ENCODE peak calls at places on chromosome 17, in seven cellular contexts. N is EH; D is LHCN-M2; Q is right atrium auricular region; F is nucleus accumbens; Z is GM12892; B is effector memory CD4-positive, alpha-beta T cell. H is an unnamed sample.

GRCh38 chr17:43849116-43849515 is 2.1 kb downstream of the CD300LG start:
- DNase-seq in N (no peak), D (no peak), Q (no peak), F (no peak), Z (no peak), B (no peak), H (no peak)

GRCh38 chr17:37490638-37491614 is 1.2 kb downstream of the DUSP14 start:
- DNase-seq in N (peak), D (peak), Q (peak), F (peak), Z (no peak), B (no peak), H (peak)

GRCh38 chr17:80773243-80773991 is 218.2 kb upstream of the CHMP6 start:
- DNase-seq in N (peak), D (no peak), Q (no peak), F (peak), Z (no peak), B (no peak), H (no peak)

GRCh38 chr17:80866050-80866793 is 125.4 kb upstream of the CHMP6 start:
- DNase-seq in N (peak), D (peak), Q (peak), F (peak), Z (no peak), B (peak), H (peak)

GRCh38 chr17:7004398-7005253 is 7.8 kb upstream of the RNASEK start:
- DNase-seq in N (peak), D (peak), Q (no peak), F (no peak), Z (no peak), B (no peak), H (peak)

GRCh38 chr17:73645050-73645871 is 1.0 kb upstream of the SDK2 start:
- DNase-seq in N (peak), D (no peak), Q (no peak), F (peak), Z (no peak), B (no peak), H (peak)

GRCh38 chr17:8072727-8073461 is 14.6 kb downstream of the ALOX12B start:
- DNase-seq in N (peak), D (no peak), Q (no peak), F (no peak), Z (no peak), B (no peak), H (no peak)

GRCh38 chr17:35433075-35433894 is 985 bp upstream of the SLFN12 start:
- DNase-seq in N (peak), D (peak), Q (peak), F (no peak), Z (peak), B (peak), H (peak)

GRCh38 chr17:73399056-73399455 is 87.3 kb upstream of the CDC42EP4 start:
- DNase-seq in N (no peak), D (no peak), Q (no peak), F (no peak), Z (no peak), B (no peak), H (no peak)

GRCh38 chr17:12637015-12637414 is 28.7 kb upstream of the MYOCD start:
- DNase-seq in N (peak), D (peak), Q (no peak), F (no peak), Z (no peak), B (no peak), H (peak)

GRCh38 chr17:2101448-2102257 is 46.8 kb downstream of the HIC1 start:
- DNase-seq in N (peak), D (no peak), Q (no peak), F (no peak), Z (no peak), B (peak), H (peak)

GRCh38 chr17:17580662-17581470 is 10.6 kb downstream of the PEMT start:
- DNase-seq in N (peak), D (no peak), Q (no peak), F (no peak), Z (no peak), B (no peak), H (peak)

GRCh38 chr17:72683506-72684404 is 408.7 kb downstream of the SLC39A11 start:
- DNase-seq in N (peak), D (peak), Q (no peak), F (no peak), Z (no peak), B (no peak), H (peak)

GRCh38 chr17:68682913-68683312 is 81.7 kb upstream of the FAM20A start:
- DNase-seq in N (no peak), D (no peak), Q (no peak), F (no peak), Z (no peak), B (no peak), H (no peak)

GRCh38 chr17:16439303-16439791 is 24.0 kb downstream of the TRPV2 start:
- DNase-seq in N (peak), D (no peak), Q (no peak), F (no peak), Z (no peak), B (no peak), H (peak)

GRCh38 chr17:50146230-50146926 is 4.1 kb downstream of the PPP1R9B start:
- DNase-seq in N (no peak), D (no peak), Q (no peak), F (peak), Z (no peak), B (no peak), H (no peak)

GRCh38 chr17:27985736-27986394 is 56.6 kb upstream of the NLK start:
- DNase-seq in N (no peak), D (no peak), Q (no peak), F (no peak), Z (no peak), B (no peak), H (no peak)

GRCh38 chr17:35373984-35374765 is 754 bp upstream of the SLFN11 start:
- DNase-seq in N (peak), D (peak), Q (peak), F (peak), Z (peak), B (peak), H (peak)

GRCh38 chr17:51362818-51363598 is 102.7 kb downstream of the UTP18 start:
- DNase-seq in N (no peak), D (peak), Q (no peak), F (peak), Z (no peak), B (no peak), H (peak)

GRCh38 chr17:8826808-8827435 is 27.8 kb upstream of the MFSD6L start:
- DNase-seq in N (no peak), D (no peak), Q (peak), F (no peak), Z (no peak), B (no peak), H (no peak)

GRCh38 chr17:13931752-13932477 is 137.4 kb upstream of the COX10 start:
- DNase-seq in N (peak), D (peak), Q (peak), F (peak), Z (no peak), B (no peak), H (no peak)

GRCh38 chr17:82239401-82239925 is 10.6 kb downstream of the SLC16A3 start:
- DNase-seq in N (peak), D (peak), Q (no peak), F (no peak), Z (no peak), B (no peak), H (no peak)

GRCh38 chr17:44396946-44397345 is 7.5 kb upstream of the ITGA2B start:
- DNase-seq in N (no peak), D (no peak), Q (no peak), F (no peak), Z (no peak), B (no peak), H (no peak)

GRCh38 chr17:72402727-72403210 is 281.9 kb downstream of the SOX9 start:
- DNase-seq in N (no peak), D (no peak), Q (no peak), F (no peak), Z (no peak), B (no peak), H (no peak)

GRCh38 chr17:77660524-77660923 is 298.0 kb upstream of the TNRC6C start:
- DNase-seq in N (no peak), D (no peak), Q (no peak), F (no peak), Z (no peak), B (no peak), H (no peak)

GRCh38 chr17:59026176-59026939 is 80.3 kb downstream of the TRIM37 start:
- DNase-seq in N (no peak), D (no peak), Q (no peak), F (no peak), Z (no peak), B (no peak), H (no peak)

GRCh38 chr17:61399131-61400057 is at the start of gene TBX2:
- DNase-seq in N (peak), D (peak), Q (peak), F (no peak), Z (no peak), B (no peak), H (peak)

GRCh38 chr17:8387914-8388651 is 5.1 kb upstream of the RPL26 start:
- DNase-seq in N (no peak), D (no peak), Q (no peak), F (no peak), Z (no peak), B (no peak), H (no peak)

GRCh38 chr17:57481901-57482300 is 225.6 kb downstream of the MSI2 start:
- DNase-seq in N (peak), D (peak), Q (peak), F (no peak), Z (no peak), B (no peak), H (peak)

H was measured in kidney tubule cell.